ENCODE peak calls at places on chromosomes 1 and 21, in four cellular contexts. W is breast epithelium, A is astrocyte, P is cardiac muscle cell. V is an unnamed sample. For H3K36me3 and H3K4me1, the result is how much of the 10 kb centered on the place peaks cover.

GRCh38 chr1:95679262-95679661 is 445.3 kb downstream of the RWDD3 start:
- DNase-seq in P (no peak), W (no peak), A (no peak), V (no peak)

GRCh38 chr1:202085682-202086373 is 36.9 kb upstream of the GPR37L1 start:
- DNase-seq in W (peak), A (no peak), P (peak), V (no peak)

GRCh38 chr1:166507347-166507746 is 331.9 kb upstream of the POGK start:
- DNase-seq in W (no peak), A (no peak), P (no peak), V (no peak)

GRCh38 chr21:32886339-32886738 is 114.8 kb upstream of the PAXBP1 start:
- DNase-seq in P (no peak), A (no peak), W (no peak), V (peak)

GRCh38 chr1:6869002-6869380 is 83.7 kb downstream of the CAMTA1 start:
- DNase-seq in P (no peak), A (no peak), W (no peak), V (no peak)

GRCh38 chr21:26756491-26757159 is 88.6 kb downstream of the ADAMTS1 start:
- DNase-seq in P (no peak), A (peak), W (no peak), V (no peak)

GRCh38 chr1:17244826-17245740 is 3.8 kb upstream of the PADI3 start:
- DNase-seq in A (no peak), P (no peak), W (no peak), V (no peak)

GRCh38 chr1:1543706-1544099 is 3.3 kb upstream of the TMEM240 start:
- DNase-seq in A (no peak), P (no peak), W (peak), V (no peak)

GRCh38 chr1:221164029-221164428 is 284.8 kb downstream of the HLX start:
- DNase-seq in W (no peak), P (peak), A (peak), V (no peak)

GRCh38 chr1:224510880-224511645 is 76.5 kb upstream of the WDR26 start:
- DNase-seq in P (peak), A (peak), W (no peak), V (no peak)

GRCh38 chr1:65924471-65924870 is 131.8 kb downstream of the PDE4B start:
- DNase-seq in P (peak), W (no peak), A (peak), V (no peak)

GRCh38 chr1:197130677-197131304 is 15.7 kb downstream of the ASPM start:
- DNase-seq in W (no peak), A (peak), P (peak), V (no peak)

GRCh38 chr1:187920976-187921375 is 1092.2 kb downstream of the PLA2G4A start:
- DNase-seq in P (no peak), W (no peak), A (no peak), V (no peak)

GRCh38 chr1:6321205-6321604 is 60.3 kb upstream of the GPR153 start:
- DNase-seq in P (no peak), A (no peak), W (no peak), V (no peak)

GRCh38 chr1:36094621-36095061 is 5.9 kb downstream of the ADPRS start:
- DNase-seq in W (no peak), P (no peak), A (no peak), V (no peak)
- H3K36me3 ChIP-seq in W (under half), P (under half), A (under half), V (half or more)

GRCh38 chr1:23125489-23125888 is 43.2 kb downstream of the LUZP1 start:
- DNase-seq in A (no peak), W (no peak), P (no peak), V (no peak)

GRCh38 chr1:23126801-23127200 is 41.9 kb downstream of the LUZP1 start:
- DNase-seq in A (peak), P (peak), W (no peak), V (no peak)

GRCh38 chr1:23124259-23125026 is 44.2 kb downstream of the LUZP1 start:
- DNase-seq in A (no peak), W (no peak), P (no peak), V (no peak)

GRCh38 chr1:23123528-23123927 is 45.1 kb downstream of the LUZP1 start:
- DNase-seq in A (no peak), W (no peak), P (no peak), V (no peak)

DNA sequence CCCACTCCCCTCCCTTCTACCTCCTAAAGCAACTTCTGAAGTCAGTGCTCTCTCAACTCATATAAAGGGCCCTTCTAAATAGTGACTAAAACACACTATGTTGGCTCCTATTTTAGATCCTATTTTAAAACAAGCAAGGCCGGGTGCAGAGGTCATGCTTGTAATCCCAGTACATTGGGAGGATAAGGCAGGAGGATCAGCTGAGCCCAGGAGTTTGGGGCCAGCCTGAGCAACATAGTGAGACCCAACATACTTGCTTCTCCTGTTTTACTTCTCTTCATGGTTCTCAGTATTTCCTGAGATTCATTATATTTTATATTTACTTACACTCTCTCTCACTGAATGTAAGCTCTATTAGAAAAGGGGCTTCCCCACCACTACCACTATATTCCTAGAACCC is 42.5 kb downstream of the LUZP1 start:
- DNase-seq in A (no peak), W (no peak), P (no peak), V (no peak)
- H3K4me1 ChIP-seq in A (under half), W (under half), P (under half), V (under half)

GRCh38 chr1:110057963-110058518 is 12.4 kb downstream of the ALX3 start:
- DNase-seq in A (no peak), W (no peak), P (no peak), V (no peak)

GRCh38 chr1:110056776-110057175 is 13.7 kb downstream of the ALX3 start:
- DNase-seq in P (peak), A (peak), W (peak), V (no peak)

GRCh38 chr1:110059133-110059863 is 11.2 kb downstream of the ALX3 start:
- DNase-seq in A (peak), W (no peak), P (peak), V (no peak)

GRCh38 chr1:110060034-110060661 is 10.3 kb downstream of the ALX3 start:
- DNase-seq in A (no peak), W (no peak), P (peak), V (peak)

DNA sequence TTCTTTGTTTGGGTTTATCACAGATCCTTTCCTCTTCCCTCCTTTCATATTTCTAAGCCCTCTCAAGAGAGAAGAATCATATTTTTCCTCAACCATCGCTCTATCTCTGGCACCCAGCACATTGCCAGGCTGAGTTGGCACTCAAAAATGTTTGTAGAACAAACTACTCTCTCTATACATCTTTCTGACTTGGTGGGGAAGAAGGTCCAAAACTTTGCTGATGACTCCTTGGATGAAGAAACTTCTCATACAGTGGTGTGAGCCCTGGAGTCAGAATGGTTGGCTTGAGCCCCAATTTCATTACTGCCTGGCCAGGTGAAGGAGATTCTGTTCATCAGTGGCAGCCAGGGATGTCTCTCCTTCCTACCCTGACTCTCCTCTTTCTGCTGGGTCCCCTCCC is 11.9 kb downstream of the ALX3 start:
- DNase-seq in P (no peak), W (no peak), A (no peak), V (no peak)
- H3K36me3 ChIP-seq in P (under half), W (under half), A (under half), V (under half)

GRCh38 chr1:178932966-178933603 is 62.2 kb upstream of the ANGPTL1 start:
- DNase-seq in A (no peak), W (no peak), P (no peak), V (no peak)

GRCh38 chr1:178932552-178932906 is 61.7 kb upstream of the ANGPTL1 start:
- DNase-seq in A (no peak), P (no peak), W (no peak), V (no peak)

GRCh38 chr1:178935610-178936009 is 64.7 kb upstream of the ANGPTL1 start:
- DNase-seq in W (no peak), P (peak), A (no peak), V (no peak)

GRCh38 chr1:178933709-178934573 is 63.1 kb upstream of the ANGPTL1 start:
- DNase-seq in W (no peak), P (no peak), A (no peak), V (no peak)

DNA sequence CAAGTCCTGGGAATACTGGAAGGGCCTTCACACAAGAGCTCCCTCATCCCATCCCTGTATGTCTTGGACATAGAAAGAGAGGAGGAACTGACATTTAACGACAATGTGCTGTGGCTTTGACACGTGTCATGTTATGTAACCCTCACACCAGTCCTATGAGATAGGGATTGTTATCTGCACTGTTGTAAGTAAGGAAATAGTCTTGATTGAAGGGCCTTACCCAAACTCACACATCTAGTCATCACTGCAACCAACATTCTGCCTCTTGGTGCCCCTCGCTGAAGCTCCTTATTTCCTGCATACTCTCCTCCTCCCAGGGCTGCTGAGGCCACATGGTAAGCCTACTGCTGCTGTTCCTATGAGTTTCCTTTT is 63.7 kb upstream of the ANGPTL1 start:
- DNase-seq in W (no peak), A (no peak), P (no peak), V (no peak)
- H3K4me1 ChIP-seq in W (under half), A (under half), P (under half), V (under half)

GRCh38 chr1:153631047-153632022 is 2.5 kb upstream of the CHTOP start:
- DNase-seq in A (peak), P (no peak), W (no peak), V (no peak)

GRCh38 chr1:153630384-153630783 is 2.1 kb downstream of the S100A1 start:
- DNase-seq in A (no peak), W (no peak), P (no peak), V (no peak)

GRCh38 chr1:153633747-153634665 is at the start of gene CHTOP:
- DNase-seq in W (peak), P (peak), A (peak), V (peak)

GRCh38 chr1:153635872-153636271 is 2.0 kb downstream of the CHTOP start:
- DNase-seq in A (no peak), W (no peak), P (no peak), V (no peak)

DNA sequence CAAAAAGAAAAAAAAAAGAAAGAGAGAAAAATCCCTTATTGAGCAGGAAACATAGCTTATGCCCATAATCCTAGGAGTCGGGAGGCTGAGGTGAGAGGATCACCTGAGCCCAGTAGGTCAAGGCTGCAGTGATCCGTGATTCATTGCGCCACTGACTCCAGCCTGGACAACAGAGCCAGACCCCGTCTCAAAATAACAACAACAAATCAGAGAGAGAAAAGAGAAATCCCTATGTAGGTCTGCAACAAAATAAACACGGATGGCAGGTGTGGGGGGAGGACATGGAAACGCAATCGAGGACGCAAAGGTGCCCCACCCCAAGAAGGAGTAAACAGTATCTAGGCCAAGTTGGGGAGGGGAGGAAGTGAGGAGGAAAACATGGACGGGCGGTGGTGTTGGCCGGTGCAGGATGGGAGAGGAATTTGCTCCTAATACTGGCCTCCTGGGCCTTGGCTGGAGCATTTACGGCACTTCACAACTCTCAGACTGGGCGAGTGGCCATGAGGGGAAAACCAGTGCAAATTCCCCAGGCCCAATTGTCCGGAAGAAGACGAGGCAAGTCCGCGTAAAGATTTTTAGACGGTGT is 612 bp upstream of the CHTOP start:
- DNase-seq in A (no peak), P (no peak), W (no peak), V (no peak)
- H3K36me3 ChIP-seq in A (under half), P (under half), W (under half), V (under half)

DNA sequence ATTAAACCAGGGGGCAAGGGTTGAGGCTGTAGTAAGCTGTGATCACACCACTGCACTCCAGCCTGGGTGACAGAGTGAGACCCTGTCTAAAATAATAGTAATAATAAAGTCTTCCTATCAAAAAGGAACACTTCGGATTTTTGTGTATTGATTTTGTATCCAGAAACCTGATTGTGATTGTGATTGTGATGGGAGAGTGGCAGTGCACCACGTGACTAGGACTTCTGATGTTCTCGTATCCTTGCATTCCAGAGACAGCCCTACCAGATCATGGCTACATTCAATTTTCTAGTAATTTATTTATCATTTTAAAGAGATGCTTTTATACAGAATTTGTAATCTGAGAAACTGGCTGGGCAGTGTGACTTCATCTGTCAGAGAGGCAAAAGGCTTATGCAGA is 2.6 kb upstream of the KIF1B start:
- DNase-seq in A (no peak), W (no peak), P (no peak), V (no peak)
- H3K4me1 ChIP-seq in A (under half), W (under half), P (under half), V (under half)

GRCh38 chr1:93275634-93276295 is 69.9 kb upstream of the DR1 start:
- DNase-seq in W (no peak), A (no peak), P (no peak), V (no peak)
- H3K36me3 ChIP-seq in W (under half), A (under half), P (under half), V (under half)